ENCODE peak calls at places on chromosomes 7 and 10, in ten cellular contexts. Y, A, X, L, I, W, T, H, F and U are unnamed samples.

GRCh38 chr10:103502849-103503660 is 9.6 kb downstream of the NEURL1 start:
- DNase-seq in Y (peak), A (no peak), X (no peak), L (no peak), I (no peak), W (no peak), T (no peak), H (no peak), F (no peak), U (no peak)

GRCh38 chr10:18378766-18379165 is 238.5 kb downstream of the CACNB2 start:
- DNase-seq in Y (peak), A (no peak), X (no peak), L (no peak), I (no peak), W (no peak), T (no peak), H (no peak), F (no peak), U (no peak)

GRCh38 chr10:87546221-87546620 is 41.5 kb downstream of the MINPP1 start:
- DNase-seq in Y (peak), A (peak), X (no peak), L (peak), I (no peak), W (no peak), T (no peak), H (no peak), F (peak), U (no peak)

GRCh38 chr10:69201045-69201444 is 19.1 kb upstream of the HKDC1 start:
- DNase-seq in Y (no peak), A (peak), X (no peak), L (no peak), I (no peak), W (peak), T (no peak), H (no peak), F (no peak), U (no peak)

GRCh38 chr7:158246272-158246959 is 341.2 kb downstream of the PTPRN2 start:
- DNase-seq in Y (no peak), A (no peak), X (no peak), L (no peak), I (no peak), W (no peak), T (no peak), H (no peak), F (no peak), U (no peak)

GRCh38 chr10:61836233-61836887 is 65.1 kb upstream of the ARID5B start:
- DNase-seq in Y (no peak), A (peak), X (no peak), L (no peak), I (no peak), W (no peak), T (no peak), H (no peak), F (no peak), U (no peak)

GRCh38 chr10:62083868-62084267 is 182.4 kb downstream of the ARID5B start:
- DNase-seq in Y (peak), A (peak), X (no peak), L (no peak), I (no peak), W (peak), T (no peak), H (no peak), F (no peak), U (peak)

GRCh38 chr10:287814-288213 is 152.6 kb downstream of the ZMYND11 start:
- DNase-seq in Y (no peak), A (no peak), X (peak), L (no peak), I (no peak), W (no peak), T (no peak), H (no peak), F (no peak), U (no peak)

GRCh38 chr7:79035858-79036257 is 417.6 kb downstream of the MAGI2 start:
- DNase-seq in Y (no peak), A (no peak), X (no peak), L (no peak), I (no peak), W (no peak), T (no peak), H (no peak), F (no peak), U (no peak)

GRCh38 chr7:5997210-5997808 is 11.5 kb downstream of the PMS2 start:
- DNase-seq in Y (peak), A (peak), X (peak), L (peak), I (no peak), W (peak), T (peak), H (peak), F (no peak), U (peak)

GRCh38 chr7:37035631-37036030 is 311.3 kb upstream of the AOAH start:
- DNase-seq in Y (no peak), A (no peak), X (no peak), L (no peak), I (no peak), W (no peak), T (no peak), H (no peak), F (no peak), U (no peak)

GRCh38 chr10:121900443-121901174 is 27.2 kb downstream of the ATE1 start:
- DNase-seq in Y (no peak), A (peak), X (peak), L (peak), I (peak), W (peak), T (peak), H (peak), F (peak), U (peak)

GRCh38 chr10:14653271-14654161 is 121.2 kb downstream of the FAM107B start:
- DNase-seq in Y (no peak), A (peak), X (peak), L (no peak), I (no peak), W (peak), T (peak), H (peak), F (peak), U (peak)

GRCh38 chr7:26485421-26486019 is 193.9 kb downstream of the SNX10 start:
- DNase-seq in Y (no peak), A (no peak), X (no peak), L (no peak), I (no peak), W (no peak), T (no peak), H (no peak), F (no peak), U (no peak)

GRCh38 chr10:60237977-60238376 is 151.7 kb downstream of the ANK3 start:
- DNase-seq in Y (no peak), A (peak), X (no peak), L (no peak), I (no peak), W (peak), T (no peak), H (no peak), F (no peak), U (no peak)

GRCh38 chr10:356452-356851 is 221.2 kb downstream of the ZMYND11 start:
- DNase-seq in Y (no peak), A (no peak), X (no peak), L (no peak), I (no peak), W (no peak), T (no peak), H (no peak), F (no peak), U (no peak)

GRCh38 chr7:106165328-106165727 is 53.2 kb upstream of the SYPL1 start:
- DNase-seq in Y (no peak), A (peak), X (no peak), L (no peak), I (no peak), W (peak), T (no peak), H (no peak), F (no peak), U (no peak)

GRCh38 chr10:133261726-133262325 is 14.8 kb downstream of the ADAM8 start:
- DNase-seq in Y (peak), A (peak), X (peak), L (peak), I (peak), W (peak), T (peak), H (peak), F (no peak), U (peak)

GRCh38 chr7:94510582-94511456 is 1.2 kb downstream of the CASD1 start:
- DNase-seq in Y (no peak), A (peak), X (peak), L (peak), I (peak), W (peak), T (no peak), H (peak), F (no peak), U (peak)

GRCh38 chr7:156516791-156517378 is 123.7 kb upstream of the RNF32 start:
- DNase-seq in Y (no peak), A (no peak), X (no peak), L (no peak), I (no peak), W (no peak), T (no peak), H (no peak), F (no peak), U (no peak)

GRCh38 chr7:76512941-76513816 is 2.8 kb downstream of the UPK3B start:
- DNase-seq in Y (no peak), A (peak), X (peak), L (no peak), I (peak), W (no peak), T (peak), H (no peak), F (no peak), U (peak)
- TF ChIP-seq CTCF in Y (no peak), A (peak), X (peak), L (no peak), I (peak), W (peak), T (peak), H (no peak), F (peak), U (peak)

GRCh38 chr10:111344804-111345203 is 268.0 kb downstream of the ADRA2A start:
- DNase-seq in Y (no peak), A (no peak), X (no peak), L (peak), I (no peak), W (no peak), T (no peak), H (no peak), F (no peak), U (no peak)
- TF ChIP-seq CTCF in Y (no peak), A (no peak), X (peak), L (peak), I (peak), W (no peak), T (no peak), H (no peak), F (no peak), U (no peak)

GRCh38 chr10:75598998-75599397 is 167.6 kb downstream of the LRMDA start:
- DNase-seq in Y (no peak), A (no peak), X (no peak), L (no peak), I (no peak), W (no peak), T (no peak), H (no peak), F (no peak), U (no peak)
- TF ChIP-seq CTCF in Y (no peak), A (no peak), X (no peak), L (no peak), I (no peak), W (no peak), T (no peak), H (no peak), F (no peak), U (no peak)

GRCh38 chr7:54563329-54563916 is 21.2 kb downstream of the VSTM2A start:
- DNase-seq in Y (no peak), A (no peak), X (no peak), L (no peak), I (no peak), W (no peak), T (no peak), H (no peak), F (no peak), U (no peak)
- TF ChIP-seq CTCF in Y (no peak), A (no peak), X (no peak), L (no peak), I (no peak), W (no peak), T (no peak), H (no peak), F (no peak), U (no peak)

DNA sequence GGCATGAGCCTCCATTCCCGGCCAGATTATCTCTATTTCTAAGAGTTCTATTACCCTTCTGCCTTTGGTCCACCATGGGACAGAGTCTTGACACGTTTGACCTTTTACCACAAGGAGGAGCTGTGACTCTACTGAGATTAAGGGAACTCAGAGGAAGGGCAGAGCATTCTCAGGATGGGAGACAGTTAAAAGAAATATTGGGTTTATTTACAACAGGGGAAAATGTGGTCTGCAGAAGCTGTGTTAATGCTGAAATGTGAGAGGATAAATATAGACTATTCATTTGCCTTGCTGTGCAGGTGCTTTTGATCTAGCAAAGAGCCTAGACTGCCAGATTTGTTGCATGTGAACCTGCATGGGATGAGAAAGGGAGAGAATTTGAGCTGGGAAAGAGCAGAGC is 45.8 kb upstream of the PRSS58 start:
- DNase-seq in Y (no peak), A (no peak), X (peak), L (peak), I (no peak), W (no peak), T (peak), H (no peak), F (no peak), U (no peak)
- TF ChIP-seq CTCF in Y (no peak), A (no peak), X (peak), L (peak), I (peak), W (peak), T (peak), H (no peak), F (no peak), U (peak)

DNA sequence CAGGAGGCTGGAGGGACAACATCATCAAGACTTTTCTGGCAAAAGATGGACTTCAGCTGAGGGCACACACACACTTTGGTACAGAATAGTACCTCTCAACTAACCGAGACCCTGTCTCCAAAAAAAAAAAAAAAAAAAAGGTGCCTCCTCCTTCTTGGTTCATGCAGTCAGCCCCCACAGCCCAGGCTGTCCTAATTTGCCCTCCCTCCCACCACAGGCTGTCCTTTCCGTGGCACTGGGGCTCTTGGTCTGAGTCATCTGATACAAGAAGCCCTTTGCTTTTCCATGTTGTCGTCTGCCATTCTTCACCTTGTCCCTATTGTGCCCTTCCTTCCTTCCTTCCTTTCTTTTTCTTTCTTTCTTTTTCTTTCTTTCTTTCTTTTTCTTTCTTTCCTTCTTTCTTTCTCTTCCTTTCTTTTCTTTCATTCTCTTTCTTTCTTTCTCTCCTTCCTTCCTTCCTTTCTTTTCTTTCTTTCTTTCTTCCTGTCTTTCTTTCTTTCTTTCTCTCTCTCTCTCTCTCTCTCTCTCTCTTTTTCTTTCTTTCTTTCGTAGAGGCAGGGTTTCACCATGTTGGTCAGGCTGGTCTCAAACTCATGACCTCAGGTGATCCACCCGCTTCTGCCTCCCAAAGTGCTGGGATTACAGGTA is 96.1 kb upstream of the IKZF1 start:
- DNase-seq in Y (no peak), A (no peak), X (no peak), L (no peak), I (no peak), W (no peak), T (no peak), H (no peak), F (no peak), U (no peak)
- TF ChIP-seq CTCF in Y (no peak), A (no peak), X (no peak), L (no peak), I (no peak), W (no peak), T (no peak), H (no peak), F (no peak), U (no peak)